ENCODE peak calls at places on chromosomes 4 and X, in ten cellular contexts. V, O, Q, T, W, D, E, G, F and Y are unnamed samples.

GRCh38 chr4:81030617-81031388 is at the start of gene BMP3:
- DNase-seq in V (no peak), O (no peak), Q (peak; percentile 56), T (peak; percentile 54), W (no peak), D (peak; percentile 19), E (no peak), G (peak; percentile 26), F (peak; percentile 18), Y (peak; percentile 13)

GRCh38 chr4:244471-244870 is 60.8 kb downstream of the ZNF732 start:
- DNase-seq in V (no peak), O (no peak), Q (peak; percentile 84), T (peak; percentile 45), W (peak; percentile 63), D (peak; percentile 70), E (peak; percentile 1), G (peak; percentile 13), F (no peak), Y (peak; percentile 42)

GRCh38 chr4:69321153-69321729 is 41.0 kb downstream of the UGT2B28 start:
- DNase-seq in V (no peak), O (no peak), Q (no peak), T (no peak), W (no peak), D (no peak), E (no peak), G (no peak), F (no peak), Y (no peak)

GRCh38 chr4:9952415-9952950 is 68.8 kb downstream of the SLC2A9 start:
- DNase-seq in V (no peak), O (no peak), Q (peak; percentile 39), T (no peak), W (peak; percentile 28), D (no peak), E (no peak), G (peak; percentile 5), F (no peak), Y (no peak)

GRCh38 chr4:3021627-3022026 is 52.7 kb downstream of the HTT-AS start:
- DNase-seq in V (no peak), O (no peak), Q (no peak), T (no peak), W (no peak), D (no peak), E (no peak), G (no peak), F (no peak), Y (peak; percentile 73)

GRCh38 chrX:13418126-13419091 is 98.6 kb upstream of the ATXN3L start:
- DNase-seq in V (peak; percentile 21), O (no peak), Q (no peak), T (no peak), W (no peak), D (no peak), E (no peak), G (peak; percentile 51), F (peak; percentile 31), Y (no peak)

GRCh38 chr4:2915789-2916188 is 47.4 kb downstream of the NOP14 start:
- DNase-seq in V (no peak), O (no peak), Q (no peak), T (no peak), W (no peak), D (peak; percentile 9), E (no peak), G (no peak), F (no peak), Y (no peak)

GRCh38 chr4:25379591-25379990 is 2.5 kb downstream of the ANAPC4 start:
- DNase-seq in V (no peak), O (no peak), Q (no peak), T (no peak), W (no peak), D (no peak), E (no peak), G (no peak), F (no peak), Y (no peak)

GRCh38 chr4:157265281-157265680 is 44.8 kb downstream of the GRIA2 start:
- DNase-seq in V (no peak), O (no peak), Q (peak; percentile 38), T (peak; percentile 63), W (no peak), D (no peak), E (no peak), G (no peak), F (no peak), Y (no peak)

GRCh38 chr4:24894846-24895245 is 18.0 kb downstream of the CCDC149 start:
- DNase-seq in V (no peak), O (no peak), Q (no peak), T (no peak), W (no peak), D (no peak), E (no peak), G (no peak), F (no peak), Y (no peak)

GRCh38 chrX:27598312-27598711 is 8.2 kb downstream of the DCAF8L2 start:
- DNase-seq in V (no peak), O (no peak), Q (peak; percentile 9), T (no peak), W (no peak), D (peak; percentile 81), E (no peak), G (peak; percentile 87), F (no peak), Y (no peak)

GRCh38 chrX:79096339-79096638 is 48.2 kb upstream of the GPR174 start:
- DNase-seq in V (no peak), O (no peak), Q (no peak), T (no peak), W (no peak), D (no peak), E (no peak), G (no peak), F (no peak), Y (peak; percentile 18)

GRCh38 chr4:59339631-59340030 is 1860.5 kb upstream of the ADGRL3 start:
- DNase-seq in V (no peak), O (no peak), Q (peak; percentile 1), T (no peak), W (no peak), D (no peak), E (no peak), G (no peak), F (no peak), Y (no peak)

GRCh38 chrX:107654778-107655761 is 26.8 kb downstream of the PRPS1 start:
- DNase-seq in V (peak; percentile 78), O (peak; percentile 60), Q (peak; percentile 90), T (peak; percentile 90), W (peak; percentile 76), D (no peak), E (peak; percentile 75), G (peak; percentile 72), F (peak; percentile 92), Y (peak; percentile 32)

GRCh38 chr4:84264652-84265051 is 234.4 kb downstream of the NKX6-1 start:
- DNase-seq in V (no peak), O (no peak), Q (no peak), T (no peak), W (no peak), D (no peak), E (no peak), G (no peak), F (no peak), Y (no peak)

GRCh38 chrX:154372612-154373022 is 1.8 kb downstream of the FLNA start:
- DNase-seq in V (peak; percentile 41), O (no peak), Q (no peak), T (no peak), W (no peak), D (no peak), E (no peak), G (no peak), F (peak; percentile 65), Y (peak; percentile 66)

GRCh38 chrX:21725498-21725897 is 32.4 kb downstream of the SMPX start:
- DNase-seq in V (no peak), O (peak; percentile 33), Q (peak; percentile 62), T (peak; percentile 11), W (no peak), D (no peak), E (no peak), G (no peak), F (peak; percentile 60), Y (no peak)

GRCh38 chrX:49040376-49040955 is 2.7 kb downstream of the TFE3 start:
- DNase-seq in V (no peak), O (no peak), Q (peak; percentile 52), T (no peak), W (no peak), D (no peak), E (no peak), G (peak; percentile 31), F (peak; percentile 25), Y (no peak)
- H3K4me3 ChIP-seq in V (peak overlapping the region; percentile 20), O (peak overlapping the region; percentile 79), Q (peak overlapping the region; percentile 77), T (no peak overlapping the region), W (peak overlapping the region; percentile 81), D (no peak overlapping the region), E (peak overlapping the region; percentile 43), G (peak overlapping the region; percentile 38), F (peak overlapping the region; percentile 16), Y (no peak overlapping the region)

GRCh38 chrX:105876658-105877057 is 54.3 kb downstream of the NRK start:
- DNase-seq in V (no peak), O (no peak), Q (peak; percentile 50), T (no peak), W (no peak), D (no peak), E (no peak), G (peak; percentile 7), F (peak; percentile 19), Y (peak; percentile 17)
- TF ChIP-seq CTCF in V (peak; percentile 47), O (peak; percentile 43), Q (peak; percentile 51), T (peak; percentile 33), W (no peak), D (no peak), E (peak; percentile 29), G (no peak), F (peak; percentile 26), Y (no peak)

GRCh38 chr4:56435001-56435747 is at the start of gene PPAT:
- DNase-seq in V (peak; percentile 80), O (peak; percentile 90), Q (peak; percentile 98), T (peak; percentile 98), W (peak; percentile 96), D (peak; percentile 98), E (peak; percentile 83), G (peak; percentile 99), F (peak; percentile 95), Y (peak; percentile 99)

GRCh38 chr4:56445699-56446098 is 9.6 kb downstream of the PAICS start:
- DNase-seq in V (no peak), O (no peak), Q (no peak), T (no peak), W (no peak), D (no peak), E (no peak), G (no peak), F (no peak), Y (no peak)

GRCh38 chr4:56444719-56445118 is 8.7 kb downstream of the PAICS start:
- DNase-seq in V (no peak), O (no peak), Q (no peak), T (no peak), W (no peak), D (no peak), E (no peak), G (no peak), F (no peak), Y (no peak)

GRCh38 chr4:56435748-56436442 is at the start of gene PAICS:
- DNase-seq in V (peak; percentile 65), O (peak; percentile 81), Q (peak; percentile 97), T (peak; percentile 97), W (peak; percentile 85), D (peak; percentile 96), E (peak; percentile 58), G (peak; percentile 96), F (peak; percentile 92), Y (peak; percentile 97)

GRCh38 chr4:56440983-56441382 is 4.9 kb downstream of the PAICS start:
- DNase-seq in V (no peak), O (no peak), Q (no peak), T (no peak), W (no peak), D (no peak), E (no peak), G (no peak), F (no peak), Y (no peak)
- H3K4me3 ChIP-seq in V (no peak overlapping the region), O (no peak overlapping the region), Q (peak overlapping the region; percentile 45), T (no peak overlapping the region), W (no peak overlapping the region), D (no peak overlapping the region), E (no peak overlapping the region), G (no peak overlapping the region), F (no peak overlapping the region), Y (no peak overlapping the region)

GRCh38 chr4:153207561-153207960 is 3.3 kb downstream of the TRIM2 start:
- DNase-seq in V (no peak), O (no peak), Q (peak; percentile 70), T (peak; percentile 65), W (no peak), D (peak; percentile 54), E (no peak), G (peak; percentile 34), F (peak; percentile 24), Y (no peak)
- TF ChIP-seq CTCF in V (peak; percentile 54), O (peak; percentile 63), Q (peak; percentile 74), T (peak; percentile 85), W (peak; percentile 68), D (peak; percentile 33), E (peak; percentile 61), G (peak; percentile 66), F (peak; percentile 51), Y (no peak)